ENCODE peak calls at places on chromosomes 13 and 19, in eight cellular contexts. L is A549, F is cardiac fibroblast, B is foreskin fibroblast, A is mucosa of descending colon, Q is OCI-LY7, H is transverse colon, V is H1. D is an unnamed sample.
A peak's percentile ranks its signal among the peaks of the same experiment; 100 is the strongest.

GRCh38 chr13:113537909-113538688 is 46.5 kb upstream of the TFDP1 start:
- DNase-seq in H (no peak), F (no peak), A (no peak), B (no peak), V (no peak), Q (no peak), L (no peak), D (no peak)

GRCh38 chr19:32828139-32828538 is 41.4 kb downstream of the SLC7A9 start:
- DNase-seq in B (no peak), F (no peak), H (no peak), A (no peak), V (no peak), L (no peak), Q (no peak), D (no peak)

GRCh38 chr13:106534844-106535551 is 464 bp downstream of the EFNB2 start:
- DNase-seq in V (no peak), F (peak; percentile 35), B (peak; percentile 54), Q (peak; percentile 4), L (no peak), H (no peak), A (peak; percentile 65), D (peak; percentile 12)

GRCh38 chr19:42076375-42076944 is 494 bp downstream of the ZNF574 start:
- DNase-seq in L (no peak), V (no peak), F (no peak), Q (peak; percentile 65), H (peak; percentile 58), A (peak; percentile 74), B (no peak), D (no peak)

GRCh38 chr19:37551123-37551993 is 43.2 kb downstream of the ZNF571 start:
- DNase-seq in L (no peak), Q (no peak), B (peak; percentile 89), F (peak; percentile 76), H (peak; percentile 42), V (no peak), A (peak; percentile 81), D (peak; percentile 51)

GRCh38 chr19:57611113-57611512 is 2.9 kb upstream of the ZNF134 start:
- DNase-seq in H (no peak), F (no peak), B (no peak), A (no peak), V (no peak), L (no peak), Q (no peak), D (no peak)

GRCh38 chr19:18051887-18052286 is 34.8 kb downstream of the IL12RB1 start:
- DNase-seq in A (peak; percentile 42), F (no peak), Q (no peak), V (no peak), L (no peak), H (no peak), B (no peak), D (no peak)

GRCh38 chr13:45280751-45281634 is 60.0 kb downstream of the TPT1 start:
- DNase-seq in H (peak; percentile 83), V (peak; percentile 27), L (peak; percentile 67), B (peak; percentile 91), A (peak; percentile 86), Q (peak; percentile 48), F (peak; percentile 83), D (peak; percentile 79)

GRCh38 chr13:89977203-89977602 is 1370.3 kb upstream of the MIR17HG start:
- DNase-seq in Q (no peak), B (no peak), F (no peak), L (no peak), V (no peak), A (no peak), H (no peak), D (no peak)

DNA sequence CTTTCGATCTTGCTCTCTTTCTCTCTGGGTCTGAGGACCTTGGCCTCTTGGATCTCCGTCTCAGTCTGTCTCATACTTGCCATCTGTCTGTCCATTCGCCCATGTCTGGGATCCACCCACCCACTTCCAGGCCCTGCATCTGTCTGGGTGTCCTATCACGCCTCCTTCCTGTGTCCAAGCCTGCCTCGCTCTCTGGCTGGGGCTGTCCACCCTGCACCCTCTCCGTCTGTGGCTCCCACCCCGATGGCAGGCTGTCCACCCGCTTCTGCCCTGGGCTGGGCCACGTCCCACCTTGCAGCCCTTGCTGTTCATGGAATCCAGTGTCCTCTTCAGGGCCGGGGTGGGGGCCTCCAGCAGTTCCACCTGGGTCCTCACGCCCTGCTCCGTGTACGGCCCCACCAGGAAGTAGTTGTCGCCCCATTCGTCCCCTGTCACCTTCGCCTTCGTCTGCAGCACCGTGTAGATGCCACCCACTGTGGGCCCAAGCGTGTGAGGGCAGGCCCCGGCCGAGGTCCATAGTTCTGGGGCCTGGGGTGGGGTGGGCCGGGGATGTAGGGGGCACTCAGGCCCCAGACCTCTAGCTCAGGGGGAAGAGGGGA is 2.0 kb downstream of the GYS1 start:
- DNase-seq in H (no peak), Q (no peak), F (no peak), V (no peak), A (no peak), L (no peak), B (no peak), D (no peak)
- H3K4me3 ChIP-seq in H (no peak overlapping the region), Q (no peak overlapping the region), F (peak overlapping the region; percentile 98), V (no peak overlapping the region), A (no peak overlapping the region), L (no peak overlapping the region), B (peak overlapping the region; percentile 98), D (peak overlapping the region; percentile 93)

GRCh38 chr13:71320452-71320851 is 546.6 kb downstream of the DACH1 start:
- DNase-seq in V (no peak), L (peak; percentile 17), F (peak; percentile 61), H (no peak), Q (peak; percentile 2), A (no peak), B (peak; percentile 29), D (no peak)
- TF ChIP-seq CTCF in V (peak; percentile 68), L (no peak), F (peak; percentile 64), H (peak; percentile 41), Q (peak; percentile 73), A (no peak), B (peak; percentile 38), D (no peak)

GRCh38 chr13:44158055-44158655 is 215.5 kb upstream of the SERP2 start:
- DNase-seq in A (no peak), B (no peak), Q (no peak), F (no peak), L (no peak), V (no peak), H (no peak), D (no peak)

GRCh38 chr13:44157614-44158013 is 216.0 kb upstream of the SERP2 start:
- DNase-seq in L (no peak), Q (no peak), H (no peak), B (no peak), F (no peak), A (no peak), V (no peak), D (no peak)

GRCh38 chr13:44153536-44153935 is 220.1 kb upstream of the SERP2 start:
- DNase-seq in B (no peak), H (no peak), Q (no peak), A (no peak), L (no peak), F (no peak), V (no peak), D (no peak)

GRCh38 chr13:44156294-44156658 is 217.3 kb upstream of the SERP2 start:
- DNase-seq in Q (no peak), L (no peak), B (no peak), A (no peak), F (no peak), V (no peak), H (no peak), D (no peak)

GRCh38 chr13:44155422-44156293 is 218.0 kb upstream of the SERP2 start:
- DNase-seq in H (peak; percentile 73), A (peak; percentile 61), B (peak; percentile 71), L (no peak), Q (no peak), V (no peak), F (peak; percentile 35), D (peak; percentile 72)
- H3K4me3 ChIP-seq in H (peak overlapping the region; percentile 7), A (no peak overlapping the region), B (peak overlapping the region; percentile 25), L (no peak overlapping the region), Q (no peak overlapping the region), V (no peak overlapping the region), F (no peak overlapping the region), D (no peak overlapping the region)

DNA sequence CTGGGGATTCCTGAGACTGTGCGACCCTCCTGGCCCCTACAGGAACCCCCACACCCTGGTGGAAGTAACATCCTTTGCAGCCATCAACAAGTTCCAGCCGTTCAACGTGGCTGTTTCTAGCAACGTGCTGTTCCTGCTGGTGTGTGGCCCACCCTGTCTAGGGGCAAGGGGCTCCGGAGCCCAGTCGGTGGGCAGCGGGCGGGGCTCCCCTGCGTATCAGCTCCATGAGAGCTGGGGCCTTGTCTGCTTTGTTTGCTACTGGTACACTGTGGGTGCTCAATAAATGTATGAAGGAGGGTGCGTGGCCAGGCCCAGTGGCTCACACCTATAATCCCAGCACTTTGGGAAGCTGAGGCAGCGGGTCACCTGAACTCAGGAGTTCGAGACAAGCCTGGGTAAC is 10.9 kb downstream of the MPND start:
- DNase-seq in Q (no peak), L (no peak), H (no peak), A (no peak), V (no peak), B (no peak), F (no peak), D (no peak)
- TF ChIP-seq CTCF in Q (no peak), L (no peak), H (no peak), A (no peak), V (no peak), B (no peak), F (no peak), D (no peak)

GRCh38 chr19:39007096-39007495 is 25.3 kb downstream of the FBXO27 start:
- DNase-seq in V (no peak), F (no peak), B (no peak), A (no peak), H (no peak), L (no peak), Q (no peak), D (no peak)
- H3K4me3 ChIP-seq in V (no peak overlapping the region), F (no peak overlapping the region), B (no peak overlapping the region), A (no peak overlapping the region), H (no peak overlapping the region), L (no peak overlapping the region), Q (no peak overlapping the region), D (no peak overlapping the region)